ENCODE peak calls at places on chromosomes 4 and X, in nine cellular contexts. T is uterus, C is thoracic aorta, K is mammary epithelial cell, G is GM23248, O is K562, M is tibial nerve, J is HCT116, H is Peyer's patch. I is an unnamed sample.

GRCh38 chr4:10667651-10668341 is 16.8 kb downstream of the CLNK start:
- DNase-seq in T (no peak), C (no peak), K (no peak), G (no peak), O (no peak), M (no peak), J (no peak), H (no peak), I (no peak)

GRCh38 chrX:16484338-16484737 is 165.6 kb upstream of the S100G start:
- DNase-seq in T (no peak), C (no peak), K (peak; percentile 96), G (peak; percentile 90), O (no peak), M (no peak), J (peak; percentile 56), H (no peak), I (no peak)

GRCh38 chr4:112766422-112766821 is 129.5 kb downstream of the LARP7 start:
- DNase-seq in T (no peak), C (no peak), K (peak; percentile 9), G (peak; percentile 75), O (no peak), M (peak; percentile 63), J (no peak), H (no peak), I (no peak)

GRCh38 chr4:173505924-173506779 is 23.9 kb downstream of the HAND2 start:
- DNase-seq in T (peak; percentile 67), C (no peak), K (no peak), G (peak; percentile 77), O (peak; percentile 44), M (peak; percentile 54), J (peak; percentile 56), H (no peak), I (no peak)

GRCh38 chr4:20044936-20045335 is 206.8 kb upstream of the SLIT2 start:
- DNase-seq in T (no peak), C (no peak), K (no peak), G (no peak), O (no peak), M (no peak), J (no peak), H (no peak), I (no peak)

GRCh38 chrX:121479406-121479805 is 432.0 kb downstream of the GLUD2 start:
- DNase-seq in T (no peak), C (no peak), K (no peak), G (peak; percentile 12), O (no peak), M (no peak), J (no peak), H (no peak), I (no peak)

GRCh38 chr4:146975535-146975934 is 29.9 kb upstream of the TTC29 start:
- DNase-seq in T (no peak), C (no peak), K (no peak), G (no peak), O (no peak), M (no peak), J (no peak), H (no peak), I (no peak)

GRCh38 chr4:111648056-111648455 is 497.2 kb upstream of the FAM241A start:
- DNase-seq in T (no peak), C (no peak), K (no peak), G (no peak), O (no peak), M (no peak), J (no peak), H (no peak), I (no peak)

GRCh38 chr4:3516061-3516835 is 16.0 kb downstream of the LRPAP1 start:
- DNase-seq in T (no peak), C (no peak), K (no peak), G (no peak), O (no peak), M (no peak), J (no peak), H (no peak), I (no peak)

GRCh38 chr4:153138736-153139135 is 65.5 kb upstream of the TRIM2 start:
- DNase-seq in T (no peak), C (no peak), K (no peak), G (no peak), O (no peak), M (no peak), J (no peak), H (no peak), I (no peak)

GRCh38 chr4:74228691-74229640 is 71.0 kb downstream of the MTHFD2L start:
- DNase-seq in T (peak; percentile 35), C (no peak), K (peak; percentile 68), G (peak; percentile 80), O (peak; percentile 73), M (peak; percentile 67), J (peak; percentile 72), H (peak; percentile 71), I (peak; percentile 73)

GRCh38 chrX:139933904-139934303 is 1.1 kb upstream of the ATP11C start:
- DNase-seq in T (no peak), C (no peak), K (no peak), G (no peak), O (no peak), M (no peak), J (no peak), H (no peak), I (no peak)

GRCh38 chr4:24210332-24210902 is 320.6 kb upstream of the PPARGC1A start:
- DNase-seq in T (peak; percentile 15), C (peak; percentile 3), K (peak; percentile 4), G (peak; percentile 98), O (no peak), M (peak; percentile 72), J (no peak), H (no peak), I (no peak)

GRCh38 chr4:138494931-138495330 is 252.8 kb upstream of the SLC7A11 start:
- DNase-seq in T (no peak), C (no peak), K (peak; percentile 54), G (peak; percentile 65), O (no peak), M (no peak), J (peak; percentile 13), H (no peak), I (no peak)

GRCh38 chrX:119828446-119828845 is 24.3 kb downstream of the UPF3B start:
- DNase-seq in T (no peak), C (no peak), K (no peak), G (no peak), O (no peak), M (no peak), J (no peak), H (no peak), I (no peak)

GRCh38 chr4:3439391-3439790 is 2.4 kb upstream of the HGFAC start:
- DNase-seq in T (no peak), C (no peak), K (no peak), G (no peak), O (no peak), M (no peak), J (no peak), H (no peak), I (no peak)

GRCh38 chr4:108172231-108172779 is 3.6 kb upstream of the LEF1 start:
- DNase-seq in T (no peak), C (no peak), K (no peak), G (peak; percentile 18), O (no peak), M (no peak), J (no peak), H (no peak), I (peak; percentile 35)

GRCh38 chrX:135535077-135535630 is 14.7 kb downstream of the INTS6L start:
- DNase-seq in T (no peak), C (no peak), K (peak; percentile 33), G (no peak), O (no peak), M (no peak), J (no peak), H (no peak), I (no peak)

GRCh38 chr4:123623611-123624010 is 227.0 kb downstream of the SPRY1 start:
- DNase-seq in T (no peak), C (no peak), K (no peak), G (no peak), O (no peak), M (no peak), J (no peak), H (no peak), I (no peak)

GRCh38 chr4:163818673-163819072 is 324.2 kb downstream of the TMA16 start:
- DNase-seq in T (no peak), C (no peak), K (no peak), G (no peak), O (no peak), M (no peak), J (no peak), H (no peak), I (no peak)

DNA sequence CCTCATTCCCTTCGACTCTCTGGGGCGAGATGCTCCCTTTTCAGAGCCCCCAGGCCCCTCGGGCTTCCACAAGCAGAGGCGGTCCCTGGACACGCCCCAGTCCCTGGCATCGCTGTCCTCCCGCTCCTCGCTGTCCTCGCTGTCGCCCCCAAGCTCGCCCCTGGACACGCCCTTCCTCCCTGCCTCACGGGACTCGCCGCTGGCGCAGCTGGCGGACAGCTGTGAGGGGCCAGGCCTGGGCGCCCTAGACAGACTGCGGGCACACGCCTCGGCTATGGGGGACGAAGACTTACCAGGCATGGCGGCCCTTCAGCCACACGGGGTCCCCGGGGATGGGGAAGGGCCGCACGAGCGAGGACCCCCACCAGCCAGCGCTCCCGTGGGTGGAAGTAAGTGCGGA is 39.5 kb upstream of the CLCN4 start:
- DNase-seq in T (no peak), C (no peak), K (no peak), G (no peak), O (no peak), M (no peak), J (no peak), H (no peak), I (no peak)
- H3K4me1 ChIP-seq in T (no peaks in the 10 kb centered on the region), C (peaks cover 24% of the 10 kb centered on the region), K (no peaks in the 10 kb centered on the region), G (no peaks in the 10 kb centered on the region), O (no peaks in the 10 kb centered on the region), M (no peaks in the 10 kb centered on the region), J (no peaks in the 10 kb centered on the region), H (no peaks in the 10 kb centered on the region), I (peaks cover 11% of the 10 kb centered on the region)

DNA sequence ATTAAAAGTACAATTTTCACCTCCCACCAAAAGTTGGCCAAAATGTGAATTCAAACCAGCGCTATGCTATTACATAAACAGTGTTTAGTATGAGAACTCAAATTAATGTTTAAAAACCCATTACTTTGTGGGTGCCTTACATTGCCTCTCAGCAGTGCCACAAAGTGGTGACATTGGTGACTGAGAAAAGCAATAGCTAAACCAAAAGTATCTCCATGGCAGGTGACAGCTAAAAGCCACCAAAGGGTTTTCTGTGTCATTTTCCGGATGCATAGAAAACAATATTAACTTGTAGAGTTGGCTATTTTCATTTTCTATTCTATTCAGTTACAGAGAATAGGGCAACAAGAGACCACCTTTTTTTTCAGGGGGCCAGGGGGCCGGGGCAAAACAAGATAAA is 261.2 kb downstream of the MAPK10 start:
- DNase-seq in T (no peak), C (no peak), K (no peak), G (no peak), O (no peak), M (no peak), J (no peak), H (no peak), I (no peak)
- H3K4me3 ChIP-seq in T (no peak overlapping the region), C (no peak overlapping the region), K (no peak overlapping the region), G (no peak overlapping the region), O (no peak overlapping the region), M (no peak overlapping the region), J (no peak overlapping the region), H (no peak overlapping the region), I (no peak overlapping the region)

GRCh38 chr4:88017516-88018302 is 10.3 kb downstream of the PKD2 start:
- DNase-seq in T (peak; percentile 78), C (no peak), K (peak; percentile 90), G (peak; percentile 98), O (no peak), M (peak; percentile 52), J (no peak), H (no peak), I (no peak)
- H3K4me1 ChIP-seq in T (peaks cover 36% of the 10 kb centered on the region), C (peaks cover 93% of the 10 kb centered on the region), K (peaks cover 23% of the 10 kb centered on the region), G (peaks cover 35% of the 10 kb centered on the region), O (no peaks in the 10 kb centered on the region), M (peaks cover 74% of the 10 kb centered on the region), J (peaks cover 3% of the 10 kb centered on the region), H (no peaks in the 10 kb centered on the region), I (no peaks in the 10 kb centered on the region)

GRCh38 chr4:105277702-105278101 is 131.0 kb downstream of the TET2 start:
- DNase-seq in T (no peak), C (no peak), K (no peak), G (no peak), O (no peak), M (no peak), J (no peak), H (no peak), I (no peak)
- H3K4me3 ChIP-seq in T (no peak overlapping the region), C (no peak overlapping the region), K (no peak overlapping the region), G (no peak overlapping the region), O (no peak overlapping the region), M (no peak overlapping the region), J (no peak overlapping the region), H (no peak overlapping the region), I (no peak overlapping the region)